ENCODE peak calls at places on chromosome 4, in seven cellular contexts. X, M, C, O, L, N and E are unnamed samples.

GRCh38 chr4:119300072-119300387 is 21.9 kb downstream of the FABP2 start:
- DNase-seq in L (no peak), X (peak), N (no peak), O (peak), M (no peak), C (no peak), E (no peak)

GRCh38 chr4:186724861-186725419 is 1.3 kb upstream of the FAT1 start:
- DNase-seq in M (no peak), C (no peak), O (peak), L (no peak), N (no peak), X (peak), E (peak)

GRCh38 chr4:40121515-40121914 is 64.9 kb downstream of the N4BP2 start:
- DNase-seq in O (peak), X (peak), L (no peak), M (no peak), N (peak), C (no peak), E (peak)

GRCh38 chr4:40576651-40577480 is 52.8 kb downstream of the RBM47 start:
- DNase-seq in C (no peak), L (peak), N (peak), M (no peak), O (peak), X (peak), E (peak)

GRCh38 chr4:19651481-19651880 is 600.2 kb upstream of the SLIT2 start:
- DNase-seq in L (no peak), N (no peak), M (no peak), X (peak), O (no peak), C (no peak), E (no peak)

GRCh38 chr4:168682898-168683500 is 186.1 kb downstream of the PALLD start:
- DNase-seq in N (no peak), O (no peak), X (no peak), L (no peak), M (no peak), C (no peak), E (no peak)

GRCh38 chr4:125849869-125850268 is 535.1 kb downstream of the FAT4 start:
- DNase-seq in L (no peak), C (no peak), M (no peak), N (peak), X (peak), O (peak), E (peak)

GRCh38 chr4:155207534-155208257 is 740 bp upstream of the NPY2R start:
- DNase-seq in C (no peak), X (no peak), L (peak), O (no peak), N (no peak), M (no peak), E (peak)

GRCh38 chr4:90074322-90074886 is 52.8 kb upstream of the CCSER1 start:
- DNase-seq in O (no peak), C (no peak), X (no peak), N (no peak), M (no peak), L (no peak), E (no peak)

GRCh38 chr4:122652379-122652778 is 31.5 kb upstream of the IL21 start:
- DNase-seq in X (peak), N (no peak), M (peak), L (peak), O (peak), C (no peak), E (peak)

GRCh38 chr4:136927172-136927571 is 605.1 kb downstream of the PCDH18 start:
- DNase-seq in O (peak), M (no peak), C (no peak), N (peak), X (no peak), L (no peak), E (peak)

GRCh38 chr4:8778301-8778700 is 93.3 kb downstream of the HMX1 start:
- DNase-seq in M (no peak), C (no peak), X (no peak), L (no peak), N (no peak), O (no peak), E (no peak)

GRCh38 chr4:177810210-177810609 is 368.0 kb upstream of the AGA start:
- DNase-seq in C (no peak), N (no peak), L (no peak), O (no peak), M (no peak), X (no peak), E (no peak)

GRCh38 chr4:99722662-99723061 is 65.0 kb upstream of the C4orf54 start:
- DNase-seq in M (no peak), N (no peak), X (no peak), O (no peak), C (no peak), L (no peak), E (no peak)

GRCh38 chr4:39635023-39635422 is 3.6 kb downstream of the SMIM14 start:
- DNase-seq in L (no peak), X (no peak), M (no peak), C (no peak), O (peak), N (no peak), E (no peak)

GRCh38 chr4:91171217-91171616 is 1044.0 kb downstream of the CCSER1 start:
- DNase-seq in X (no peak), N (no peak), O (no peak), C (no peak), L (no peak), M (no peak), E (peak)

GRCh38 chr4:8701101-8702019 is 108.8 kb downstream of the CPZ start:
- DNase-seq in M (no peak), L (no peak), N (no peak), O (no peak), C (no peak), X (no peak), E (no peak)

GRCh38 chr4:56619816-56620215 is 61.3 kb downstream of the HOPX start:
- DNase-seq in L (no peak), N (no peak), X (no peak), M (no peak), C (no peak), O (no peak), E (no peak)

GRCh38 chr4:130640583-130640982 is 1544.6 kb downstream of the C4orf33 start:
- DNase-seq in O (no peak), C (no peak), X (no peak), N (no peak), L (no peak), M (no peak), E (no peak)

GRCh38 chr4:65508169-65508568 is 162.1 kb downstream of the EPHA5 start:
- DNase-seq in C (no peak), M (no peak), O (peak), N (peak), L (no peak), X (peak), E (peak)

GRCh38 chr4:183834252-183834651 is 70.9 kb upstream of the STOX2 start:
- DNase-seq in M (no peak), C (no peak), X (no peak), L (peak), N (no peak), O (no peak), E (no peak)

GRCh38 chr4:5887361-5888221 is 5.3 kb downstream of the CRMP1 start:
- DNase-seq in C (no peak), X (no peak), N (no peak), M (no peak), O (no peak), L (no peak), E (no peak)

GRCh38 chr4:158805628-158806471 is 37.0 kb downstream of the FNIP2 start:
- DNase-seq in X (no peak), N (no peak), L (no peak), M (no peak), C (no peak), O (no peak), E (no peak)

GRCh38 chr4:93448691-93449293 is 379.8 kb upstream of the ATOH1 start:
- DNase-seq in O (no peak), N (no peak), L (no peak), M (no peak), C (no peak), X (no peak), E (no peak)

GRCh38 chr4:52051615-52052474 is 741 bp downstream of the SPATA18 start:
- DNase-seq in X (peak), N (peak), L (peak), M (no peak), O (peak), C (peak), E (peak)

GRCh38 chr4:56668267-56668666 is 12.8 kb downstream of the HOPX start:
- DNase-seq in C (no peak), N (no peak), M (no peak), X (peak), O (no peak), L (no peak), E (no peak)

GRCh38 chr4:184189966-184190365 is 27.7 kb downstream of the ENPP6 start:
- DNase-seq in X (no peak), O (no peak), N (no peak), L (no peak), C (no peak), M (no peak), E (no peak)

GRCh38 chr4:48268956-48269860 is at the start of gene TEC:
- DNase-seq in M (no peak), C (peak), X (peak), L (no peak), O (peak), N (no peak), E (no peak)

GRCh38 chr4:4901877-4902276 is 42.4 kb downstream of the MSX1 start:
- DNase-seq in L (no peak), O (no peak), X (no peak), N (no peak), M (no peak), C (no peak), E (no peak)

GRCh38 chr4:82284475-82284857 is 89.3 kb downstream of the HNRNPD start:
- DNase-seq in N (no peak), L (no peak), M (no peak), C (peak), O (no peak), X (no peak), E (no peak)

GRCh38 chr4:8240211-8241041 is 29.1 kb upstream of the HTRA3 start:
- DNase-seq in O (no peak), L (no peak), X (no peak), C (no peak), N (no peak), M (no peak), E (no peak)

GRCh38 chr4:113950207-113950606 is 29.2 kb downstream of the ARSJ start:
- DNase-seq in X (no peak), M (no peak), C (no peak), O (no peak), L (no peak), N (no peak), E (no peak)